ENCODE peak calls at places on chromosomes 11 and 22, in eight cellular contexts. I, M, Y, L, A, S, Q and C are unnamed samples.

GRCh38 chr22:40029189-40029890 is 34.6 kb downstream of the FAM83F start:
- DNase-seq in I (peak), M (no peak), Y (no peak), L (no peak), A (no peak), S (no peak), Q (no peak), C (no peak)

GRCh38 chr11:17803751-17804334 is 69.3 kb downstream of the KCNC1 start:
- DNase-seq in I (no peak), M (no peak), Y (no peak), L (no peak), A (no peak), S (no peak), Q (no peak), C (no peak)

GRCh38 chr22:24421428-24421931 is 5.9 kb upstream of the ADORA2A start:
- DNase-seq in I (peak), M (no peak), Y (no peak), L (no peak), A (no peak), S (no peak), Q (no peak), C (no peak)

GRCh38 chr11:27972432-27973170 is 135.4 kb downstream of the KIF18A start:
- DNase-seq in I (no peak), M (no peak), Y (no peak), L (no peak), A (no peak), S (peak), Q (no peak), C (no peak)

GRCh38 chr22:49924113-49924833 is 5.8 kb downstream of the CRELD2 start:
- DNase-seq in I (no peak), M (no peak), Y (no peak), L (no peak), A (no peak), S (no peak), Q (no peak), C (no peak)

GRCh38 chr22:38735465-38736256 is 20.1 kb downstream of the SUN2 start:
- DNase-seq in I (no peak), M (no peak), Y (no peak), L (no peak), A (no peak), S (no peak), Q (no peak), C (no peak)

GRCh38 chr11:62171261-62171723 is 18.7 kb upstream of the SCGB1D1 start:
- DNase-seq in I (peak), M (peak), Y (no peak), L (peak), A (peak), S (peak), Q (peak), C (peak)

GRCh38 chr22:22856885-22857606 is 30.6 kb upstream of the IGLL5 start:
- DNase-seq in I (no peak), M (no peak), Y (no peak), L (no peak), A (no peak), S (no peak), Q (no peak), C (no peak)

GRCh38 chr11:64804346-64805210 is 1.6 kb upstream of the MAP4K2 start:
- DNase-seq in I (no peak), M (no peak), Y (no peak), L (no peak), A (no peak), S (no peak), Q (no peak), C (no peak)

GRCh38 chr11:117230981-117231636 is 764 bp downstream of the PCSK7 start:
- DNase-seq in I (peak), M (no peak), Y (no peak), L (no peak), A (no peak), S (no peak), Q (no peak), C (no peak)

GRCh38 chr11:61963282-61964057 is 4.0 kb downstream of the FTH1 start:
- DNase-seq in I (peak), M (no peak), Y (no peak), L (peak), A (no peak), S (peak), Q (no peak), C (no peak)

GRCh38 chr22:35930933-35931332 is 97.7 kb downstream of the RBFOX2 start:
- DNase-seq in I (no peak), M (peak), Y (peak), L (peak), A (no peak), S (peak), Q (peak), C (peak)

GRCh38 chr11:2099523-2100316 is 39.5 kb downstream of the IGF2 start:
- DNase-seq in I (peak), M (no peak), Y (no peak), L (no peak), A (no peak), S (peak), Q (peak), C (no peak)